ENCODE peak calls at places on chromosomes 13 and 19, in five cellular contexts. M, W, I, E and T are unnamed samples.
A peak's percentile ranks its signal among the peaks of the same experiment; 100 is the strongest.

GRCh38 chr13:110887242-110887954 is 27.5 kb downstream of the ANKRD10 start:
- DNase-seq in M (peak; percentile 40), W (peak; percentile 57), I (no peak), E (no peak), T (no peak)

GRCh38 chr19:54517483-54517882 is 14.9 kb downstream of the LAIR2 start:
- DNase-seq in M (peak; percentile 2), W (peak; percentile 46), I (peak; percentile 78), E (peak; percentile 47), T (peak; percentile 7)

GRCh38 chr13:73173160-73173905 is 114.5 kb downstream of the KLF5 start:
- DNase-seq in M (no peak), W (no peak), I (peak; percentile 43), E (no peak), T (no peak)

GRCh38 chr19:4521170-4521887 is 3.0 kb upstream of the PLIN4 start:
- DNase-seq in M (no peak), W (no peak), I (no peak), E (no peak), T (peak; percentile 16)

GRCh38 chr19:46133101-46133627 is 8.7 kb upstream of the IGFL3 start:
- DNase-seq in M (peak; percentile 97), W (peak; percentile 57), I (peak; percentile 35), E (peak; percentile 98), T (peak; percentile 87)

GRCh38 chr13:79486433-79487188 is 5.7 kb downstream of the NDFIP2 start:
- DNase-seq in M (no peak), W (no peak), I (no peak), E (no peak), T (no peak)

GRCh38 chr19:10566658-10567410 is 1.0 kb upstream of the KRI1 start:
- DNase-seq in M (no peak), W (no peak), I (peak; percentile 42), E (no peak), T (peak; percentile 34)

GRCh38 chr13:28889317-28889716 is 69.2 kb downstream of the MTUS2 start:
- DNase-seq in M (no peak), W (no peak), I (no peak), E (no peak), T (no peak)

GRCh38 chr19:34096020-34096915 is 76.0 kb upstream of the LSM14A start:
- DNase-seq in M (peak; percentile 50), W (no peak), I (no peak), E (peak; percentile 67), T (peak; percentile 60)

GRCh38 chr19:2455481-2456300 is 1.1 kb downstream of the LMNB2 start:
- DNase-seq in M (no peak), W (no peak), I (no peak), E (no peak), T (peak; percentile 46)

GRCh38 chr13:71619096-71619495 is 247.9 kb downstream of the DACH1 start:
- DNase-seq in M (no peak), W (no peak), I (no peak), E (no peak), T (peak; percentile 40)

DNA sequence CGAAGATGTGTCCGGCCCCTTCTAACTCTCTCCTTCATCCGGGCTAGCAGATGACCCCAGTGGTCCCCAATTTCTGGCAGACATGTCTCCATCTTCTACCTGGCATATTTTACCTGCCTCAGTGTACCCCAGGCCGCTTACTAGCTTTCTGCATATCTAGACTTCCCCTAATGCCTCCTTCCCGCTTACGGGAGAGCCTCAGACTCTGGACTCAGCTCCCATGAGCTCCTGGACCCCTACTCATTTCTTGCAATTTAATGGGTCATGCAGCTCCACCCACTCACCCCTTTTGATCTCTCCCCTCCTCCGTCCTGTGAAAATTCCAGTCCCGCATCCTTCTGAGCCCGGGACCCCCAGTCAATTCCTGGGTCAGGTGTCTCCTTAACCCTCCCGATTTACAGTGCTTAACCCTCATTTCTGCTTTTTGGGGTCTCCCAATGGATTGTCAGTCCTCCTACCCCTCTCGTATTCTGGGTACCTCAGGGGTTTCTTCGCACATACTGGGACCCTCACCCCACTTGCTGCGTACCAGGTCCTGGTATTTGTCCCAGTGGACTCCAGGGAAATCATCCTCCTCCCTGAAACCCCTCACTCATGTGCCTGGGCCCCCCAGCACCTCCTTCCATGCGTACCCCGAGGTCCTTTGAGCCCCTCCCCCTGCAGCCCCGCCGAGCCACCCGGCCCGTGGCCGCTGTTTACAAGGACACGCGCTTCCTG is 500 bp upstream of the JUNB start:
- DNase-seq in M (no peak), W (no peak), I (no peak), E (no peak), T (peak; percentile 44)
- H2BK120ac ChIP-seq in M (peak overlapping the region; percentile 67), W (no peak overlapping the region), I (peak overlapping the region; percentile 57), E (no peak overlapping the region), T (peak overlapping the region; percentile 93)

DNA sequence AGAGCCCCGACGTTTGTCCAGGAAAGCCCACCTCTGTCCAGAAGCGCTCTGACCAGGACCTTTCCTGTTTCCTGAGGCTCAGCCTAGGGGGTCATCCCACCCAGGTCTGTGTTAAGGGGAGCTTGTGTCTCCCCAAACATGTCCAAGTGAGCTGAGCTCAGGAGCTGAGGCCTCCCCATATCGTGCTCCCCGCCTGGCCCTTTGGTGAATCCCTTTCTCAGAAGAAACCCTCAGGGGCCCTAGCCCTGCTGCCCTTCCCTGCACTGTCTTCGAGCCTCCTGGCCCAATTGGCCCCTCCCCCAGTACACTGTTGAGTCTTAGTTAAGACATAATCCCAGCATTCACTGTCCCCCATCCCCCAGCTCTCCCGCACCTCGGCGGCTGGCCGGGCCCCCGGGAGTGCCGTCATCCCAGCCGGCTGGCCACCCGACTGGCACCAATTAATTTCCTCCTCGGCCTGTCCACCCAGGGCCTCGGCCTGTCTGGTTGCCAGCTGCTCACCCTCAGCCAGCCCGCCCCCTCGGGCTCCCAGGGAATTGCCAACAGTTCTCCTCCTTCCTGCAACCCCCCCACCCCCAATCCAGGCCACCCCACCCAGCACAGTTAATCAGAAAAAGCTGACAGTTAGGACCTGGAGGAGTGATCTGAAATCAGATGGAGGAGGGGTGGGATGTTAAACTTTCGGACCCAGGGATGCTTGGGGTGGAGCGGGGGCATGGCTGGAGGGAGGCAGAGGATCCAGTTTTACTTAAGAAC is 13.6 kb downstream of the IER2 start:
- DNase-seq in M (peak; percentile 83), W (peak; percentile 86), I (peak; percentile 81), E (peak; percentile 97), T (peak; percentile 96)
- H2BK120ac ChIP-seq in M (peak overlapping the region; percentile 99), W (peak overlapping the region; percentile 91), I (peak overlapping the region; percentile 100), E (peak overlapping the region; percentile 90), T (peak overlapping the region; percentile 100)

DNA sequence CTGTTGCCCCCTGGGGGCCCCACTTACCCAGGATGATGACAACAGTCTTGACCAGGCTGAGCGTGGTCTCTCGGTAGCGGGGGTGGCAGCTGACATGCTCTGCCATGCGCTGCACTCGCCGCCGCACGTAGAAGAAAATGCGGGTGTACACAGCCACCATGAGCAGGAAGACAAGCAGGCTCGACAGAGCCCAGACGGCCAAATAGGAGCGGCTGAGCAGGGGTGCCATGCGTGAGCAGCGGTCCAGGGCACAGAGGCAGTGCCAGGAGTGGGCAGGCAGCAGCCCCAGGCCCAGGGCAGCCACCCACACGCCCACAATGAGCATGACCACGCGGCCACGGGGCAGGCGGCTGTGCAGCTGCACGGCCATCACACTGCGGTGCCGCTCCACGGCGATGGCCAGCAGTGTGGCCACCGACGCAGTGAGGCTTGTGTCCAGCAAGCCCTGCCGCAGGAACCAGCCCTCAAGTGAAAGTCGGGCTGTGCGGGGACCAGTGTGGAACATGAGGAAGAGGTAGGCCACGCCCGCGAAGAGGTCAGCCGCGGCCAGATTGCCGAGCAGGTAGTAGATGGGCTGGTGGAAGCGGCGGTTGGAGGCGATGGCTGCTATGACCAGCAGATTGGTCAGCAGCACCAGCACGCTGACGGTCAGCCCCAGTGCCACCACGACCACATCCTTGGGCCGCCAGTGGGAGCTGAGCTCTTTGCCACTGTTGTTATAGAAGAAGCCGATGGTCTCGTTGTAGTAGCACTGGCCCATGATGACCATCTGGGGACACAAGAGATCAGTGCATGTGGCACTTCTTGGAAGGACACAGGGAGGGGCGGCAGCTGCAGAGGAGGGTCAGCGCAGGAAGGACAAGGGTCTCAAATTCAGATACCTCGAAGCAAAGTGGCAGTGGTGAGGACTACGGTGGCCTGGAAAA is 1.2 kb downstream of the LPAR2 start:
- DNase-seq in M (no peak), W (no peak), I (no peak), E (no peak), T (no peak)
- H2BK120ac ChIP-seq in M (no peak overlapping the region), W (no peak overlapping the region), I (no peak overlapping the region), E (no peak overlapping the region), T (no peak overlapping the region)

GRCh38 chr13:105121221-105121620 is 1414.2 kb downstream of the EFNB2 start:
- DNase-seq in M (no peak), W (no peak), I (no peak), E (no peak), T (no peak)
- H2BK120ac ChIP-seq in M (no peak overlapping the region), W (no peak overlapping the region), I (no peak overlapping the region), E (no peak overlapping the region), T (no peak overlapping the region)

GRCh38 chr13:78045916-78046315 is 127.3 kb upstream of the EDNRB start:
- DNase-seq in M (no peak), W (no peak), I (no peak), E (no peak), T (no peak)
- H2BK120ac ChIP-seq in M (no peak overlapping the region), W (no peak overlapping the region), I (no peak overlapping the region), E (no peak overlapping the region), T (no peak overlapping the region)

GRCh38 chr19:49977846-49978245 is 16.9 kb upstream of the SIGLEC11 start:
- DNase-seq in M (no peak), W (no peak), I (no peak), E (no peak), T (no peak)
- H2BK120ac ChIP-seq in M (no peak overlapping the region), W (no peak overlapping the region), I (no peak overlapping the region), E (no peak overlapping the region), T (no peak overlapping the region)

DNA sequence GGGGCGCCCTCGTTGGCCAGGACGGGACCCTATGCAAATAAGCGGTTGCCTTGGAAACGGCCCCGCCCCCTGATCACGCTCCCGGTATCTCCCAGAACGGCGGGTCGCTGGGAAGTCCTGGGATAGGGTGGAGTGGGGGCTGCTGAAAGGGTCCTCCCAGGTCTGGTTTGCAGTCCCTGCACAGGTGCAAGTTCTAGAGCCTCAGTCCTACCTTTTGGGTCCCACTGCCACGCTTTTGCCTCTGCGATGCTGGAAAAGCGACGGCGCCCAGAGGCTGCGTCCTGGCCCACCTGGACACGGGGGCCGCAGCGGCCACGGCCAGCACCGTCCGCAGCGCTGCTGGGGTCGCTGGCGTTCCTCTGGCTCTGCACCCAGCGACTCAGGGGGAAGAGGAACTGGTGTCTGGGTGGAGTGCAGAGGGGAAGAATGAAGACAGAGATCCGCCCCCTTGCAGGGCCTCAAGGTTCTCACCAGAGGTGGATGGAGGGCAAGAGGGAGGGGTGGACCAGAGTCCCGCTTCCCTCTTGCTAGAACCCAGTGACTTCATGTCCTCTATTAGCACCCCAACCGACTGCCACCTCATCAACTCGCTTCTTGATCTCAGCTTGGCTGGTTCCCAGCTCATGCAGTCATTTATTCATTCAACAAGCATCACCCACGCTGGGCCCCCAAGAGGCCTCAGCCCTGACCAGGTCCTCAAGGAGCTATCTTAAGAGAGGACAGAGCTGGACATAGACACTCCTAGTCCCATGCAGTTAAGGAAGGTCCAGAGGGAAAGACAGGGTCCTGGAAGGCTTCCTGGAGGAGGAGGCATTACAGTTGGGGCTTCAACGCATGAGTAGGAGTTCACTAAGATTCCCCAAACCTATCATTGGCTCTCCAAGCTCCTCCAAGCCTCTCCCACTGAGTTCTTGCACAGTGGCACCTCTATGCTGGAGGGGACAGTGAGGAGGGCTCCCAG is at the start of gene LRRC25:
- DNase-seq in M (no peak), W (peak; percentile 91), I (peak; percentile 22), E (peak; percentile 70), T (no peak)
- H2BK120ac ChIP-seq in M (peak within 1 kb of the TSS; percentile 42), W (no peak within 1 kb of the TSS), I (no peak within 1 kb of the TSS), E (no peak within 1 kb of the TSS), T (peak within 1 kb of the TSS; percentile 35)